ENCODE peak calls at places on chromosome 15, in nine cellular contexts. One of them, this sample, is unnamed. For H3K4me1, the result is how much of the 10 kb centered on the place peaks cover.

GRCh38 chr15:88066758-88067157 is 189.8 kb downstream of the NTRK3 start:
- DNase-seq in cardiac muscle cell: no peak
- DNase-seq in neural progenitor cell: no peak
- DNase-seq in transverse colon: no peak
- DNase-seq in H9: no peak
- DNase-seq in upper lobe of left lung: no peak
- DNase-seq in uterus: no peak
- DNase-seq in tibial artery: no peak
- DNase-seq in Peyer's patch: no peak
- DNase-seq in this sample: no peak

GRCh38 chr15:51634591-51635198 is 12.1 kb upstream of the DMXL2 start:
- DNase-seq in uterus: no peak
- DNase-seq in H9: no peak
- DNase-seq in neural progenitor cell: no peak
- DNase-seq in upper lobe of left lung: no peak
- DNase-seq in transverse colon: no peak
- DNase-seq in cardiac muscle cell: no peak
- DNase-seq in tibial artery: no peak
- DNase-seq in Peyer's patch: no peak
- DNase-seq in this sample: no peak

GRCh38 chr15:71756574-71757352 is 53.6 kb upstream of the NR2E3 start:
- DNase-seq in tibial artery: no peak
- DNase-seq in Peyer's patch: no peak
- DNase-seq in transverse colon: no peak
- DNase-seq in cardiac muscle cell: no peak
- DNase-seq in upper lobe of left lung: no peak
- DNase-seq in uterus: no peak
- DNase-seq in H9: no peak
- DNase-seq in neural progenitor cell: no peak
- DNase-seq in this sample: no peak

GRCh38 chr15:81178365-81178764 is 18.3 kb upstream of the IL16 start:
- DNase-seq in H9: no peak
- DNase-seq in Peyer's patch: no peak
- DNase-seq in upper lobe of left lung: no peak
- DNase-seq in neural progenitor cell: no peak
- DNase-seq in tibial artery: no peak
- DNase-seq in cardiac muscle cell: no peak
- DNase-seq in uterus: no peak
- DNase-seq in transverse colon: no peak
- DNase-seq in this sample: no peak

GRCh38 chr15:47184003-47184404 is 533.3 kb upstream of the SEMA6D start:
- DNase-seq in cardiac muscle cell: peak
- DNase-seq in H9: peak
- DNase-seq in tibial artery: no peak
- DNase-seq in Peyer's patch: no peak
- DNase-seq in transverse colon: peak
- DNase-seq in neural progenitor cell: peak
- DNase-seq in uterus: no peak
- DNase-seq in upper lobe of left lung: peak
- DNase-seq in this sample: peak

GRCh38 chr15:99729920-99730319 is 3.3 kb downstream of the LYSMD4 start:
- DNase-seq in Peyer's patch: peak
- DNase-seq in H9: no peak
- DNase-seq in transverse colon: no peak
- DNase-seq in uterus: peak
- DNase-seq in neural progenitor cell: peak
- DNase-seq in upper lobe of left lung: no peak
- DNase-seq in cardiac muscle cell: peak
- DNase-seq in tibial artery: peak
- DNase-seq in this sample: no peak

GRCh38 chr15:80641384-80641783 is 53.7 kb upstream of the ABHD17C start:
- DNase-seq in transverse colon: no peak
- DNase-seq in neural progenitor cell: no peak
- DNase-seq in uterus: no peak
- DNase-seq in Peyer's patch: no peak
- DNase-seq in tibial artery: no peak
- DNase-seq in cardiac muscle cell: no peak
- DNase-seq in upper lobe of left lung: no peak
- DNase-seq in H9: no peak
- DNase-seq in this sample: no peak

GRCh38 chr15:33190539-33190938 is 4.0 kb downstream of the FMN1 start:
- DNase-seq in cardiac muscle cell: no peak
- DNase-seq in upper lobe of left lung: no peak
- DNase-seq in neural progenitor cell: no peak
- DNase-seq in Peyer's patch: no peak
- DNase-seq in tibial artery: no peak
- DNase-seq in transverse colon: no peak
- DNase-seq in uterus: no peak
- DNase-seq in H9: no peak
- DNase-seq in this sample: no peak

GRCh38 chr15:100671858-100672543 is 69.6 kb downstream of the ASB7 start:
- DNase-seq in uterus: peak
- DNase-seq in neural progenitor cell: peak
- DNase-seq in tibial artery: no peak
- DNase-seq in H9: peak
- DNase-seq in upper lobe of left lung: no peak
- DNase-seq in cardiac muscle cell: peak
- DNase-seq in Peyer's patch: no peak
- DNase-seq in transverse colon: no peak
- DNase-seq in this sample: no peak

GRCh38 chr15:87429754-87430153 is 826.8 kb downstream of the NTRK3 start:
- DNase-seq in Peyer's patch: no peak
- DNase-seq in transverse colon: no peak
- DNase-seq in cardiac muscle cell: no peak
- DNase-seq in upper lobe of left lung: no peak
- DNase-seq in tibial artery: no peak
- DNase-seq in uterus: no peak
- DNase-seq in H9: no peak
- DNase-seq in neural progenitor cell: no peak
- DNase-seq in this sample: no peak

GRCh38 chr15:101135532-101136166 is 116.2 kb downstream of the CHSY1 start:
- DNase-seq in H9: no peak
- DNase-seq in uterus: no peak
- DNase-seq in neural progenitor cell: no peak
- DNase-seq in Peyer's patch: peak
- DNase-seq in transverse colon: peak
- DNase-seq in upper lobe of left lung: no peak
- DNase-seq in cardiac muscle cell: no peak
- DNase-seq in tibial artery: no peak
- DNase-seq in this sample: peak

GRCh38 chr15:35448294-35448693 is 97.7 kb downstream of the DPH6 start:
- DNase-seq in H9: no peak
- DNase-seq in tibial artery: no peak
- DNase-seq in upper lobe of left lung: no peak
- DNase-seq in transverse colon: no peak
- DNase-seq in neural progenitor cell: no peak
- DNase-seq in uterus: no peak
- DNase-seq in cardiac muscle cell: no peak
- DNase-seq in Peyer's patch: no peak
- DNase-seq in this sample: no peak

GRCh38 chr15:83475551-83475950 is 28.4 kb downstream of the SH3GL3 start:
- DNase-seq in H9: no peak
- DNase-seq in upper lobe of left lung: no peak
- DNase-seq in transverse colon: no peak
- DNase-seq in tibial artery: no peak
- DNase-seq in uterus: no peak
- DNase-seq in neural progenitor cell: no peak
- DNase-seq in cardiac muscle cell: peak
- DNase-seq in Peyer's patch: no peak
- DNase-seq in this sample: no peak

GRCh38 chr15:49864251-49864650 is 243.4 kb downstream of the DTWD1 start:
- DNase-seq in H9: no peak
- DNase-seq in transverse colon: no peak
- DNase-seq in tibial artery: no peak
- DNase-seq in cardiac muscle cell: no peak
- DNase-seq in neural progenitor cell: no peak
- DNase-seq in uterus: no peak
- DNase-seq in Peyer's patch: no peak
- DNase-seq in upper lobe of left lung: no peak
- DNase-seq in this sample: no peak

GRCh38 chr15:84949043-84949442 is 32.6 kb upstream of the PDE8A start:
- DNase-seq in transverse colon: no peak
- DNase-seq in neural progenitor cell: no peak
- DNase-seq in cardiac muscle cell: no peak
- DNase-seq in Peyer's patch: no peak
- DNase-seq in uterus: no peak
- DNase-seq in upper lobe of left lung: no peak
- DNase-seq in H9: no peak
- DNase-seq in tibial artery: no peak
- DNase-seq in this sample: no peak

GRCh38 chr15:52710050-52710709 is 31.0 kb upstream of the ATOSA start:
- DNase-seq in tibial artery: no peak
- DNase-seq in upper lobe of left lung: no peak
- DNase-seq in transverse colon: no peak
- DNase-seq in neural progenitor cell: no peak
- DNase-seq in uterus: no peak
- DNase-seq in Peyer's patch: no peak
- DNase-seq in cardiac muscle cell: no peak
- DNase-seq in H9: peak
- DNase-seq in this sample: no peak

GRCh38 chr15:78101423-78102105 is 9.2 kb downstream of the SH2D7 start:
- DNase-seq in neural progenitor cell: no peak
- DNase-seq in upper lobe of left lung: no peak
- DNase-seq in H9: no peak
- DNase-seq in Peyer's patch: peak
- DNase-seq in transverse colon: no peak
- DNase-seq in tibial artery: no peak
- DNase-seq in cardiac muscle cell: no peak
- DNase-seq in uterus: no peak
- DNase-seq in this sample: no peak

DNA sequence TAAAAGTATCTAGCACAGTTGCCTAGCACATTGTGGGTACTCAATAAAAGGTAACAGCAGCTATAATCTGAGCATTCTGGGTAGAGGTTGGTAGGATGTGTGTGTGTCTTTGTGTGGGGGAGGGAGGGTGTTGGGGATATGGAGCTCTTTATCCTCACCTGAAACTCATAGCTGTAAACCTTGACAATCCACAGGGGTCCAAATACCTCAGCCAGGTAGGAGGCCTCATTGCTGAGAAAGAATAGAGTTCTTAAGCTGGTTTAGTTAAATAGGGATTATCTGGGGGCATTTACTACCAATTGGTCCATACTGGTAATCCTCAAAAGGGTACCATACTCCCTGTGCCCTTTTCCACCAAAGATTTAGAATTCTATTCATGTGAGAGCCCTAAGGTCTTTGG is 3.9 kb downstream of the SERF2 start:
- DNase-seq in cardiac muscle cell: no peak
- DNase-seq in upper lobe of left lung: no peak
- DNase-seq in neural progenitor cell: no peak
- DNase-seq in H9: no peak
- DNase-seq in tibial artery: no peak
- DNase-seq in uterus: no peak
- DNase-seq in Peyer's patch: no peak
- DNase-seq in transverse colon: no peak
- DNase-seq in this sample: no peak
- H3K27ac ChIP-seq in cardiac muscle cell: peak
- H3K27ac ChIP-seq in upper lobe of left lung: peak
- H3K27ac ChIP-seq in neural progenitor cell: no peak
- H3K27ac ChIP-seq in H9: no peak
- H3K27ac ChIP-seq in tibial artery: no peak
- H3K27ac ChIP-seq in uterus: no peak
- H3K27ac ChIP-seq in Peyer's patch: no peak
- H3K27ac ChIP-seq in transverse colon: no peak
- H3K27ac ChIP-seq in this sample: peak

DNA sequence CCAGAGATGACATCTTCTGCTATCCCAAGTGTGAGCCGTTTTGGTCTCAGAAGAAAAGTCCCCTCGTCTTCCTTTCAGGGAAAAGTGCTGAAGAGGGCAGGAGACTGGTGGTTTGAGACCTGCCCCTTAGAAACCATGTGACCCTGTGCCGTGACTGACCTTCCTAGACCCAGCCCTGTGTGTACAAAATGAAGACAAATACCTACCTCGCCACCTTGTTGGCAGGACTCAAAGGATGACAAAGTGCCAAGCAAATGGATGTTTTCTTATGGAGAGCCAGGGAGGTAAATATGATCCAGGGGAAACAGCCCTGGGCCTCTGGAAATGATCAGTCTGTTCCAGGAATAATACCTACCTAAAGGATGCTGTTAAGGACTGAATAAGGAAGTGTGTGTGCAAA is 41.3 kb downstream of the FAM174B start:
- DNase-seq in cardiac muscle cell: no peak
- DNase-seq in uterus: no peak
- DNase-seq in Peyer's patch: peak
- DNase-seq in transverse colon: no peak
- DNase-seq in upper lobe of left lung: no peak
- DNase-seq in neural progenitor cell: no peak
- DNase-seq in H9: no peak
- DNase-seq in tibial artery: no peak
- DNase-seq in this sample: no peak
- H3K4me1 ChIP-seq in cardiac muscle cell: under half
- H3K4me1 ChIP-seq in uterus: under half
- H3K4me1 ChIP-seq in Peyer's patch: under half
- H3K4me1 ChIP-seq in transverse colon: under half
- H3K4me1 ChIP-seq in upper lobe of left lung: under half
- H3K4me1 ChIP-seq in neural progenitor cell: under half
- H3K4me1 ChIP-seq in H9: under half
- H3K4me1 ChIP-seq in tibial artery: under half
- H3K4me1 ChIP-seq in this sample: under half

GRCh38 chr15:56052389-56053045 is 59.1 kb upstream of the NEDD4 start:
- DNase-seq in Peyer's patch: no peak
- DNase-seq in H9: no peak
- DNase-seq in neural progenitor cell: peak
- DNase-seq in transverse colon: no peak
- DNase-seq in tibial artery: no peak
- DNase-seq in uterus: peak
- DNase-seq in cardiac muscle cell: peak
- DNase-seq in upper lobe of left lung: no peak
- DNase-seq in this sample: no peak
- H3K27ac ChIP-seq in Peyer's patch: no peak
- H3K27ac ChIP-seq in H9: no peak
- H3K27ac ChIP-seq in neural progenitor cell: no peak
- H3K27ac ChIP-seq in transverse colon: no peak
- H3K27ac ChIP-seq in tibial artery: no peak
- H3K27ac ChIP-seq in uterus: no peak
- H3K27ac ChIP-seq in cardiac muscle cell: no peak
- H3K27ac ChIP-seq in upper lobe of left lung: no peak
- H3K27ac ChIP-seq in this sample: no peak

DNA sequence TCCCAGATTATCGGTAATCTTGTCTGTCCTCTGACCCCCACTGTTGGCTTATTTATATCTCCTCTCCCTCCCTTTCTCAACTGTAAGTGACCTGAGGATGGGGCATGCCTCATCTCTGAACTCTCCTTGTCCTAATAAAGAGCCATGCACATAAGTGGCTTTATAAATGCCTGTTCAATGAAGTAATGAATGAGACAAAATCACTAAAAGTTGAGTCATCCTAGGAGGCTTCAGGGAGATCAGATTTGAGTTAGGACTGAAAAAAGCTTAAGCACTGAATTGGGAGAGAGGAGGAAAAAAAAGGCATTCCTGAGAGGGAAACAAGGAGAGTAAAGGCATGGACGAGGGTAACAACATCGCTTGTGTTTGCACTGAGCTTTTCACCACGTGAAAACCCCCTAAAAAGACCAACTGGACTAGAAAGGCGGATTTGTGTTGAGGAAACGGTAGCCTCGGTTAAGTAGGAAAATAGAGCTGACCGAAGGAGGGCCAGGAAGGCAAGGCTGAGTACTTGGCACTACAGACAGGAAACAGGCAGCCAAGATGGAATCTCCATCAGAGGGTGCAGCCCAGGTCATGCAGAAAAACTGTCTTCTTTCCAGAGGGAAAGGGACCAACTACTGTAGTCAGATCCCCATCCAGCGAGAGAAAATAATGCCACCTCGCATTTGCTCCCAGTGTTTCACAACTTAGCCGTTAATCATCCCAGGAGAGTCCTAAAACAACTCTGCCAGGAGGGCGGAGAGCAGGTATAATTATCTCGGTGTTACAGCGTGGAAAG is 77.5 kb downstream of the MYO1E start:
- DNase-seq in upper lobe of left lung: no peak
- DNase-seq in neural progenitor cell: no peak
- DNase-seq in uterus: peak
- DNase-seq in H9: no peak
- DNase-seq in transverse colon: no peak
- DNase-seq in cardiac muscle cell: no peak
- DNase-seq in Peyer's patch: no peak
- DNase-seq in tibial artery: peak
- DNase-seq in this sample: no peak
- H3K4me1 ChIP-seq in upper lobe of left lung: under half
- H3K4me1 ChIP-seq in neural progenitor cell: under half
- H3K4me1 ChIP-seq in uterus: under half
- H3K4me1 ChIP-seq in H9: under half
- H3K4me1 ChIP-seq in transverse colon: half or more
- H3K4me1 ChIP-seq in cardiac muscle cell: under half
- H3K4me1 ChIP-seq in Peyer's patch: under half
- H3K4me1 ChIP-seq in tibial artery: half or more
- H3K4me1 ChIP-seq in this sample: under half

This sample was measured in psoas muscle.